ENCODE peak calls at places on chromosomes 2 and 18, in five cellular contexts. E is stimulated activated CD4-positive, alpha-beta T cell treated with anti-CD3 and anti-CD28 coated beads, Interleukin-12 subunit alpha, Interleukin-12 subunit beta, amount 100 ng/mL, for 24 hours; U is NCI-H1694 treated with DMSO at 0.1 percent for 48 hours; S is activated CD4-positive, alpha-beta memory T cell treated with anti-CD3 and anti-CD28 coated beads for 36 hours; W is left cardiac atrium. N is an unnamed sample.

GRCh38 chr2:236014408-236015131 is 153.6 kb downstream of the GBX2 start:
- DNase-seq in S (no peak), E (no peak), W (no peak), U (no peak), N (no peak)

GRCh38 chr2:239182981-239183791 is 217.6 kb downstream of the HDAC4 start:
- DNase-seq in U (no peak), W (peak), E (no peak), S (no peak), N (no peak)

GRCh38 chr18:13289501-13290205 is 71.1 kb downstream of the LDLRAD4 start:
- DNase-seq in W (peak), E (no peak), S (no peak), U (no peak), N (no peak)

GRCh38 chr2:110741491-110741980 is 9.2 kb downstream of the ACOXL start:
- DNase-seq in S (peak), U (no peak), E (no peak), W (no peak), N (peak)

GRCh38 chr2:102154364-102154763 is 11.8 kb downstream of the IL1R1 start:
- DNase-seq in E (no peak), U (no peak), S (no peak), W (no peak), N (no peak)

GRCh38 chr2:173999272-173999671 is 34.1 kb upstream of the SP3 start:
- DNase-seq in W (peak), E (no peak), U (peak), S (no peak), N (no peak)

GRCh38 chr2:28704621-28705020 is 47.0 kb upstream of the PPP1CB start:
- DNase-seq in U (no peak), W (no peak), S (no peak), E (no peak), N (no peak)

GRCh38 chr2:102190425-102191107 is 3.7 kb downstream of the IL1RL2 start:
- DNase-seq in U (no peak), E (no peak), W (no peak), S (no peak), N (no peak)

GRCh38 chr2:100999995-101000394 is 2.1 kb upstream of the RPL31 start:
- DNase-seq in U (no peak), E (no peak), W (no peak), S (no peak), N (no peak)

GRCh38 chr18:44895176-44895798 is 214.6 kb downstream of the SETBP1 start:
- DNase-seq in W (peak), E (peak), U (peak), S (peak), N (peak)

GRCh38 chr18:7872569-7872968 is 305.5 kb downstream of the PTPRM start:
- DNase-seq in W (no peak), U (no peak), S (no peak), E (no peak), N (no peak)

GRCh38 chr2:119487434-119488244 is 36.6 kb downstream of the SCTR start:
- DNase-seq in E (no peak), S (no peak), W (no peak), U (no peak), N (no peak)

GRCh38 chr2:162509288-162509968 is 165.5 kb downstream of the GCA start:
- DNase-seq in U (no peak), W (no peak), S (no peak), E (no peak), N (no peak)

N was measured in keratinocyte.